ENCODE peak calls at places on chromosomes 16 and 17, in ten cellular contexts. One of them, this sample, is unnamed.

GRCh38 chr16:25052530-25052929 is 37.4 kb upstream of the ARHGAP17 start:
- DNase-seq in adrenal gland: no peak
- DNase-seq in dermis microvascular lymphatic vessel endothelial cell: no peak
- DNase-seq in H9: no peak
- DNase-seq in WTC11: no peak
- DNase-seq in fibroblast of pulmonary artery: no peak
- DNase-seq in amniotic epithelial cell: no peak
- DNase-seq in stimulated activated CD8-positive, alpha-beta memory T cell treated with anti-CD3 and anti-CD28 coated beads, Interleukin-15, amount 100 ng/mL, for 1 hour: no peak
- DNase-seq in IMR-90: no peak
- DNase-seq in AML-193: no peak
- DNase-seq in this sample: no peak

GRCh38 chr16:48014349-48015135 is 141.3 kb downstream of the ABCC12 start:
- DNase-seq in dermis microvascular lymphatic vessel endothelial cell: no peak
- DNase-seq in WTC11: no peak
- DNase-seq in adrenal gland: no peak
- DNase-seq in H9: peak; percentile 33
- DNase-seq in amniotic epithelial cell: peak; percentile 5
- DNase-seq in IMR-90: peak; percentile 57
- DNase-seq in stimulated activated CD8-positive, alpha-beta memory T cell treated with anti-CD3 and anti-CD28 coated beads, Interleukin-15, amount 100 ng/mL, for 1 hour: no peak
- DNase-seq in fibroblast of pulmonary artery: peak; percentile 4
- DNase-seq in AML-193: no peak
- DNase-seq in this sample: peak; percentile 72

GRCh38 chr17:50556803-50557202 is 3.7 kb upstream of the CACNA1G start:
- DNase-seq in fibroblast of pulmonary artery: no peak
- DNase-seq in dermis microvascular lymphatic vessel endothelial cell: no peak
- DNase-seq in stimulated activated CD8-positive, alpha-beta memory T cell treated with anti-CD3 and anti-CD28 coated beads, Interleukin-15, amount 100 ng/mL, for 1 hour: no peak
- DNase-seq in AML-193: no peak
- DNase-seq in amniotic epithelial cell: no peak
- DNase-seq in H9: no peak
- DNase-seq in adrenal gland: no peak
- DNase-seq in IMR-90: no peak
- DNase-seq in WTC11: no peak
- DNase-seq in this sample: no peak

GRCh38 chr16:21101631-21102420 is 48.8 kb downstream of the DNAH3 start:
- DNase-seq in amniotic epithelial cell: peak; percentile 33
- DNase-seq in stimulated activated CD8-positive, alpha-beta memory T cell treated with anti-CD3 and anti-CD28 coated beads, Interleukin-15, amount 100 ng/mL, for 1 hour: peak; percentile 3
- DNase-seq in WTC11: peak; percentile 48
- DNase-seq in adrenal gland: no peak
- DNase-seq in IMR-90: peak; percentile 20
- DNase-seq in AML-193: peak; percentile 18
- DNase-seq in H9: peak; percentile 47
- DNase-seq in fibroblast of pulmonary artery: peak; percentile 39
- DNase-seq in dermis microvascular lymphatic vessel endothelial cell: no peak
- DNase-seq in this sample: peak; percentile 10

GRCh38 chr16:86166414-86166813 is 267.5 kb downstream of the IRF8 start:
- DNase-seq in amniotic epithelial cell: no peak
- DNase-seq in adrenal gland: no peak
- DNase-seq in AML-193: no peak
- DNase-seq in WTC11: no peak
- DNase-seq in stimulated activated CD8-positive, alpha-beta memory T cell treated with anti-CD3 and anti-CD28 coated beads, Interleukin-15, amount 100 ng/mL, for 1 hour: no peak
- DNase-seq in H9: no peak
- DNase-seq in fibroblast of pulmonary artery: no peak
- DNase-seq in dermis microvascular lymphatic vessel endothelial cell: no peak
- DNase-seq in IMR-90: no peak
- DNase-seq in this sample: no peak

GRCh38 chr16:9630119-9630518 is 538.7 kb downstream of the HAPSTR1 start:
- DNase-seq in amniotic epithelial cell: no peak
- DNase-seq in IMR-90: no peak
- DNase-seq in dermis microvascular lymphatic vessel endothelial cell: no peak
- DNase-seq in H9: no peak
- DNase-seq in WTC11: no peak
- DNase-seq in fibroblast of pulmonary artery: no peak
- DNase-seq in stimulated activated CD8-positive, alpha-beta memory T cell treated with anti-CD3 and anti-CD28 coated beads, Interleukin-15, amount 100 ng/mL, for 1 hour: no peak
- DNase-seq in adrenal gland: no peak
- DNase-seq in AML-193: no peak
- DNase-seq in this sample: no peak

GRCh38 chr17:74873874-74874614 is 1.2 kb upstream of the FDXR start:
- DNase-seq in IMR-90: no peak
- DNase-seq in amniotic epithelial cell: no peak
- DNase-seq in WTC11: no peak
- DNase-seq in dermis microvascular lymphatic vessel endothelial cell: no peak
- DNase-seq in AML-193: peak; percentile 79
- DNase-seq in H9: no peak
- DNase-seq in stimulated activated CD8-positive, alpha-beta memory T cell treated with anti-CD3 and anti-CD28 coated beads, Interleukin-15, amount 100 ng/mL, for 1 hour: no peak
- DNase-seq in adrenal gland: no peak
- DNase-seq in fibroblast of pulmonary artery: peak; percentile 10
- DNase-seq in this sample: no peak

GRCh38 chr17:43517615-43518386 is 28.3 kb downstream of the ETV4 start:
- DNase-seq in IMR-90: peak; percentile 67
- DNase-seq in fibroblast of pulmonary artery: peak; percentile 72
- DNase-seq in amniotic epithelial cell: peak; percentile 35
- DNase-seq in AML-193: no peak
- DNase-seq in H9: no peak
- DNase-seq in WTC11: no peak
- DNase-seq in dermis microvascular lymphatic vessel endothelial cell: peak; percentile 41
- DNase-seq in adrenal gland: no peak
- DNase-seq in stimulated activated CD8-positive, alpha-beta memory T cell treated with anti-CD3 and anti-CD28 coated beads, Interleukin-15, amount 100 ng/mL, for 1 hour: no peak
- DNase-seq in this sample: peak; percentile 58

GRCh38 chr17:64399071-64399766 is 8.6 kb upstream of the PECAM1 start:
- DNase-seq in stimulated activated CD8-positive, alpha-beta memory T cell treated with anti-CD3 and anti-CD28 coated beads, Interleukin-15, amount 100 ng/mL, for 1 hour: no peak
- DNase-seq in dermis microvascular lymphatic vessel endothelial cell: peak; percentile 45
- DNase-seq in AML-193: no peak
- DNase-seq in H9: no peak
- DNase-seq in fibroblast of pulmonary artery: peak; percentile 49
- DNase-seq in WTC11: no peak
- DNase-seq in adrenal gland: no peak
- DNase-seq in amniotic epithelial cell: peak; percentile 33
- DNase-seq in IMR-90: no peak
- DNase-seq in this sample: no peak

GRCh38 chr16:2212362-2213324 is 2.0 kb upstream of the BRICD5 start:
- DNase-seq in adrenal gland: no peak
- DNase-seq in dermis microvascular lymphatic vessel endothelial cell: no peak
- DNase-seq in stimulated activated CD8-positive, alpha-beta memory T cell treated with anti-CD3 and anti-CD28 coated beads, Interleukin-15, amount 100 ng/mL, for 1 hour: no peak
- DNase-seq in H9: no peak
- DNase-seq in WTC11: no peak
- DNase-seq in AML-193: peak; percentile 63
- DNase-seq in fibroblast of pulmonary artery: no peak
- DNase-seq in IMR-90: no peak
- DNase-seq in amniotic epithelial cell: no peak
- DNase-seq in this sample: no peak

GRCh38 chr16:51150159-51150893 is 744 bp downstream of the SALL1 start:
- DNase-seq in adrenal gland: no peak
- DNase-seq in WTC11: no peak
- DNase-seq in IMR-90: no peak
- DNase-seq in stimulated activated CD8-positive, alpha-beta memory T cell treated with anti-CD3 and anti-CD28 coated beads, Interleukin-15, amount 100 ng/mL, for 1 hour: no peak
- DNase-seq in fibroblast of pulmonary artery: no peak
- DNase-seq in AML-193: no peak
- DNase-seq in dermis microvascular lymphatic vessel endothelial cell: no peak
- DNase-seq in H9: no peak
- DNase-seq in amniotic epithelial cell: no peak
- DNase-seq in this sample: peak; percentile 32

This sample was measured in astrocyte of the spinal cord.